ENCODE peak calls at places on chromosome 19, in six cellular contexts. Z is putamen; B is HFFc6; M is CD8-positive, alpha-beta T cell; R is T1000; P is osteoblast. D is an unnamed sample.

GRCh38 chr19:14381689-14382474 is 638 bp downstream of the ADGRE5 start:
- DNase-seq in Z (no peak), B (peak; percentile 33), M (peak; percentile 89), R (peak; percentile 32), P (peak; percentile 83), D (peak; percentile 64)

GRCh38 chr19:18339703-18340102 is 695 bp upstream of the PGPEP1 start:
- DNase-seq in Z (no peak), B (peak; percentile 10), M (no peak), R (no peak), P (peak; percentile 90), D (peak; percentile 54)

GRCh38 chr19:18807861-18808331 is 16.8 kb upstream of the COMP start:
- DNase-seq in Z (no peak), B (peak; percentile 54), M (no peak), R (no peak), P (peak; percentile 82), D (no peak)

GRCh38 chr19:42422576-42423461 is 4.4 kb downstream of the LIPE start:
- DNase-seq in Z (peak; percentile 60), B (no peak), M (peak; percentile 66), R (no peak), P (peak; percentile 74), D (no peak)

GRCh38 chr19:51131780-51132680 is 7.3 kb downstream of the SIGLEC9 start:
- DNase-seq in Z (no peak), B (no peak), M (no peak), R (no peak), P (no peak), D (peak; percentile 23)

GRCh38 chr19:14004619-14005380 is 1.3 kb downstream of the RFX1 start:
- DNase-seq in Z (peak; percentile 63), B (no peak), M (no peak), R (no peak), P (peak; percentile 86), D (no peak)

GRCh38 chr19:30227071-30227621 is 145.0 kb upstream of the ZNF536 start:
- DNase-seq in Z (no peak), B (no peak), M (no peak), R (no peak), P (no peak), D (peak; percentile 30)

GRCh38 chr19:29687244-29687896 is 22.1 kb downstream of the PLEKHF1 start:
- DNase-seq in Z (no peak), B (peak; percentile 96), M (no peak), R (peak; percentile 65), P (peak; percentile 94), D (peak; percentile 97)

GRCh38 chr19:49497047-49497789 is 984 bp downstream of the RPS11 start:
- DNase-seq in Z (no peak), B (peak; percentile 43), M (peak; percentile 80), R (peak; percentile 29), P (peak; percentile 94), D (peak; percentile 83)

GRCh38 chr19:34676697-34677385 is at the start of gene SCGB2B2:
- DNase-seq in Z (peak; percentile 78), B (no peak), M (peak; percentile 87), R (no peak), P (peak; percentile 93), D (no peak)

GRCh38 chr19:10290876-10291553 is 1.3 kb downstream of the ICAM5 start:
- DNase-seq in Z (peak; percentile 47), B (peak; percentile 52), M (peak; percentile 56), R (peak; percentile 53), P (peak; percentile 93), D (peak; percentile 76)

GRCh38 chr19:45497791-45498190 is 452 bp upstream of the PPM1N start:
- DNase-seq in Z (no peak), B (no peak), M (no peak), R (no peak), P (no peak), D (no peak)

GRCh38 chr19:20079487-20079886 is 1.7 kb downstream of the ZNF90 start:
- DNase-seq in Z (no peak), B (no peak), M (no peak), R (no peak), P (no peak), D (peak; percentile 5)

GRCh38 chr19:14979498-14980255 is at the start of gene SLC1A6:
- DNase-seq in Z (no peak), B (no peak), M (no peak), R (no peak), P (peak; percentile 51), D (no peak)

GRCh38 chr19:46926201-46927071 is 65.6 kb downstream of the ARHGAP35 start:
- DNase-seq in Z (peak; percentile 94), B (no peak), M (no peak), R (no peak), P (peak; percentile 59), D (peak; percentile 38)

GRCh38 chr19:2240881-2241760 is 4.5 kb downstream of the SF3A2 start:
- DNase-seq in Z (peak; percentile 59), B (no peak), M (no peak), R (no peak), P (no peak), D (peak; percentile 67)

GRCh38 chr19:32358311-32358710 is 12.9 kb downstream of the ZNF507 start:
- DNase-seq in Z (no peak), B (no peak), M (no peak), R (no peak), P (no peak), D (no peak)

GRCh38 chr19:32708457-32708856 is 11.1 kb upstream of the TDRD12 start:
- DNase-seq in Z (no peak), B (no peak), M (peak; percentile 55), R (no peak), P (no peak), D (no peak)

D was measured in foreskin fibroblast.